ENCODE peak calls at places on chromosomes 12 and 14, in five cellular contexts. One of them, this sample, is unnamed.

GRCh38 chr14:80955434-80955939 is at the start of gene TSHR:
- DNase-seq in cardiac fibroblast: peak; percentile 24
- DNase-seq in heart left ventricle: no peak
- DNase-seq in A549: peak; percentile 7
- DNase-seq in MCF 10A: no peak
- DNase-seq in this sample: no peak

GRCh38 chr14:77478796-77479195 is 19.8 kb downstream of the ISM2 start:
- DNase-seq in cardiac fibroblast: no peak
- DNase-seq in A549: no peak
- DNase-seq in heart left ventricle: no peak
- DNase-seq in MCF 10A: no peak
- DNase-seq in this sample: no peak

GRCh38 chr12:124768462-124769165 is 95.0 kb downstream of the SCARB1 start:
- DNase-seq in MCF 10A: no peak
- DNase-seq in A549: no peak
- DNase-seq in cardiac fibroblast: no peak
- DNase-seq in heart left ventricle: no peak
- DNase-seq in this sample: no peak

GRCh38 chr12:12922191-12922616 is 29.8 kb downstream of the GPRC5D start:
- DNase-seq in cardiac fibroblast: peak; percentile 91
- DNase-seq in heart left ventricle: peak; percentile 58
- DNase-seq in A549: no peak
- DNase-seq in MCF 10A: no peak
- DNase-seq in this sample: peak; percentile 36

GRCh38 chr12:46515829-46516228 is 143.3 kb upstream of the SLC38A2 start:
- DNase-seq in MCF 10A: no peak
- DNase-seq in heart left ventricle: peak; percentile 32
- DNase-seq in cardiac fibroblast: no peak
- DNase-seq in A549: no peak
- DNase-seq in this sample: no peak

GRCh38 chr14:105200074-105200473 is 19.0 kb upstream of the NUDT14 start:
- DNase-seq in A549: no peak
- DNase-seq in MCF 10A: no peak
- DNase-seq in cardiac fibroblast: no peak
- DNase-seq in heart left ventricle: no peak
- DNase-seq in this sample: no peak

GRCh38 chr12:115227137-115227615 is 543.2 kb upstream of the TBX3 start:
- DNase-seq in MCF 10A: peak; percentile 84
- DNase-seq in heart left ventricle: peak; percentile 71
- DNase-seq in A549: peak; percentile 85
- DNase-seq in cardiac fibroblast: peak; percentile 42
- DNase-seq in this sample: peak; percentile 98

GRCh38 chr14:99067141-99067920 is 204.7 kb downstream of the BCL11B start:
- DNase-seq in A549: no peak
- DNase-seq in MCF 10A: no peak
- DNase-seq in heart left ventricle: no peak
- DNase-seq in cardiac fibroblast: no peak
- DNase-seq in this sample: no peak

GRCh38 chr12:44294649-44295048 is 458.8 kb downstream of the TMEM117 start:
- DNase-seq in A549: no peak
- DNase-seq in cardiac fibroblast: no peak
- DNase-seq in MCF 10A: no peak
- DNase-seq in heart left ventricle: no peak
- DNase-seq in this sample: no peak

GRCh38 chr12:116474331-116474730 is 84.8 kb upstream of the MAP1LC3B2 start:
- DNase-seq in cardiac fibroblast: peak; percentile 40
- DNase-seq in heart left ventricle: no peak
- DNase-seq in MCF 10A: no peak
- DNase-seq in A549: no peak
- DNase-seq in this sample: no peak

GRCh38 chr12:630656-631632 is 32.3 kb downstream of the NINJ2 start:
- DNase-seq in A549: no peak
- DNase-seq in MCF 10A: no peak
- DNase-seq in heart left ventricle: peak; percentile 83
- DNase-seq in cardiac fibroblast: no peak
- DNase-seq in this sample: no peak

GRCh38 chr12:68792952-68793351 is 15.0 kb upstream of the MDM2 start:
- DNase-seq in MCF 10A: peak; percentile 64
- DNase-seq in cardiac fibroblast: peak; percentile 35
- DNase-seq in A549: peak; percentile 81
- DNase-seq in heart left ventricle: no peak
- DNase-seq in this sample: peak; percentile 55
- TF ChIP-seq CTCF in MCF 10A: no peak
- TF ChIP-seq CTCF in cardiac fibroblast: no peak
- TF ChIP-seq CTCF in A549: no peak
- TF ChIP-seq CTCF in heart left ventricle: no peak
- TF ChIP-seq CTCF in this sample: no peak

GRCh38 chr12:8033153-8034044 is 883 bp downstream of the FOXJ2 start:
- DNase-seq in cardiac fibroblast: peak; percentile 53
- DNase-seq in MCF 10A: peak; percentile 56
- DNase-seq in heart left ventricle: peak; percentile 79
- DNase-seq in A549: peak; percentile 68
- DNase-seq in this sample: peak; percentile 53
- TF ChIP-seq CTCF in cardiac fibroblast: no peak
- TF ChIP-seq CTCF in MCF 10A: no peak
- TF ChIP-seq CTCF in heart left ventricle: no peak
- TF ChIP-seq CTCF in A549: no peak
- TF ChIP-seq CTCF in this sample: no peak

GRCh38 chr12:101053203-101053602 is 156.8 kb downstream of the SLC5A8 start:
- DNase-seq in heart left ventricle: no peak
- DNase-seq in A549: no peak
- DNase-seq in MCF 10A: no peak
- DNase-seq in cardiac fibroblast: no peak
- DNase-seq in this sample: no peak
- TF ChIP-seq CTCF in heart left ventricle: no peak
- TF ChIP-seq CTCF in A549: no peak
- TF ChIP-seq CTCF in MCF 10A: no peak
- TF ChIP-seq CTCF in cardiac fibroblast: no peak
- TF ChIP-seq CTCF in this sample: no peak

GRCh38 chr12:68930178-68930577 is 2.8 kb downstream of the CPM start:
- DNase-seq in MCF 10A: no peak
- DNase-seq in heart left ventricle: no peak
- DNase-seq in A549: no peak
- DNase-seq in cardiac fibroblast: no peak
- DNase-seq in this sample: no peak

GRCh38 chr12:68932123-68932700 is 759 bp downstream of the CPM start:
- DNase-seq in cardiac fibroblast: no peak
- DNase-seq in heart left ventricle: no peak
- DNase-seq in MCF 10A: no peak
- DNase-seq in A549: peak; percentile 8
- DNase-seq in this sample: no peak

GRCh38 chr12:68934392-68934791 is 1.4 kb upstream of the CPM start:
- DNase-seq in A549: no peak
- DNase-seq in MCF 10A: no peak
- DNase-seq in cardiac fibroblast: no peak
- DNase-seq in heart left ventricle: no peak
- DNase-seq in this sample: no peak

GRCh38 chr12:68933564-68933893 is 558 bp upstream of the CPM start:
- DNase-seq in heart left ventricle: no peak
- DNase-seq in cardiac fibroblast: no peak
- DNase-seq in MCF 10A: no peak
- DNase-seq in A549: no peak
- DNase-seq in this sample: no peak

DNA sequence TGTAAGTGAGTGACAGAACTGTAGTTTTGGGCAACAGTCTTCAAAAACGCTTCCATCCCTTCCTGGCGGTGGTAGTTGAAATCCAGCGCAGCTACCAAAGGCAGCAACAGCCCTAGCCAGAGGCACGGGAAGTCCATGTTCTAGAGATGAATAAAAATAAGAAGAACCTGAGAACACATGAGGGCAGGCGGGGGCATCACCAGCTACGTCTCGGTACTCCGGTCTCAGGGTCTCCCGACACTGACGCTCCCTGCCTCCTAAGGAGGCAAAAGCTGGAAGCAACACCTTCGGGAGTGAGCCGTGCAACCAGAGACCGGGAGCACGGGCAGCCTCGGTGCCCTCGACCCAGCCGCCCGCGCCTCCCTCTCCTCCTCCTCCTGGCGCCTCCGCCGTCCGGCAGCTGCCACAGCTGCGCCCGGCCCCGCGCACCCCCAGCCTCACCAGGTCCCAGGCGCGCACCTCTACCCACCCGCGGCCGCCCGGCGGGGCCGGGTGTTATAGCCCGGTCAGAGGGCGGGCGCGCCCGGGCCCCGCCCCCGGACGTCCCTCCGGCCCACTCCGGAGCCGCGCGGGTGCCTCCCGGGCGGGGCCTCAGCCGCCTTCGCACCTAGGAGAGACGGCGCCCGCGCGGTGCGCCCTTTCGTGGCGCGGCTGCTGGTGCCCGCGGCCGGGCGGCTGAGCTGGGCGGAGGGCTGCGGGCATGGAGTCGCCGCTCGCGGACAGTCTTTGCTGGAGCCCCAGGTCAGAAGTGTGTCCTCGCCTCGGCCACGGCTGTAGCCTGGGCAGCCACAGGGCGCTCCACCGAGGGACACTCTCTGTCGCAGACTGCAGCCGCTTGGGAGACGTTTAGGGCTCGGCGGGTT is at the start of gene CPM:
- DNase-seq in cardiac fibroblast: peak; percentile 51
- DNase-seq in MCF 10A: peak; percentile 31
- DNase-seq in A549: peak; percentile 78
- DNase-seq in heart left ventricle: peak; percentile 69
- DNase-seq in this sample: peak; percentile 76
- TF ChIP-seq CTCF in cardiac fibroblast: no peak
- TF ChIP-seq CTCF in MCF 10A: no peak
- TF ChIP-seq CTCF in A549: no peak
- TF ChIP-seq CTCF in heart left ventricle: peak; percentile 2
- TF ChIP-seq CTCF in this sample: no peak

GRCh38 chr12:121060149-121061001 is 21.3 kb upstream of the OASL start:
- DNase-seq in heart left ventricle: peak; percentile 43
- DNase-seq in cardiac fibroblast: peak; percentile 56
- DNase-seq in MCF 10A: peak; percentile 52
- DNase-seq in A549: peak; percentile 38
- DNase-seq in this sample: peak; percentile 48
- TF ChIP-seq CTCF in heart left ventricle: peak; percentile 53
- TF ChIP-seq CTCF in cardiac fibroblast: peak; percentile 51
- TF ChIP-seq CTCF in MCF 10A: peak; percentile 52
- TF ChIP-seq CTCF in A549: peak; percentile 68
- TF ChIP-seq CTCF in this sample: peak; percentile 48

GRCh38 chr14:90795744-90796143 is 20.5 kb downstream of the TTC7B start:
- DNase-seq in MCF 10A: peak; percentile 55
- DNase-seq in cardiac fibroblast: peak; percentile 67
- DNase-seq in A549: no peak
- DNase-seq in heart left ventricle: no peak
- DNase-seq in this sample: peak; percentile 89
- TF ChIP-seq CTCF in MCF 10A: no peak
- TF ChIP-seq CTCF in cardiac fibroblast: peak; percentile 8
- TF ChIP-seq CTCF in A549: no peak
- TF ChIP-seq CTCF in heart left ventricle: no peak
- TF ChIP-seq CTCF in this sample: no peak